ENCODE peak calls at places on chromosomes 7 and 10, in seven cellular contexts. One of them, this sample, is unnamed.

GRCh38 chr7:30136339-30136738 is 1.6 kb downstream of the MTURN start:
- DNase-seq in SK-N-SH: no peak
- DNase-seq in HCT116: no peak
- DNase-seq in GM12878: no peak
- DNase-seq in K562: no peak
- DNase-seq in HepG2: no peak
- DNase-seq in H1: no peak
- DNase-seq in this sample: no peak

GRCh38 chr7:2213551-2214215 is 19.1 kb downstream of the MAD1L1 start:
- DNase-seq in SK-N-SH: no peak
- DNase-seq in HCT116: no peak
- DNase-seq in GM12878: no peak
- DNase-seq in K562: no peak
- DNase-seq in HepG2: no peak
- DNase-seq in H1: no peak
- DNase-seq in this sample: no peak

GRCh38 chr10:28681345-28681763 is 4.0 kb downstream of the BAMBI start:
- DNase-seq in SK-N-SH: peak; percentile 63
- DNase-seq in HCT116: no peak
- DNase-seq in GM12878: no peak
- DNase-seq in K562: no peak
- DNase-seq in HepG2: no peak
- DNase-seq in H1: no peak
- DNase-seq in this sample: peak; percentile 75

GRCh38 chr7:44161371-44161770 is 20.2 kb upstream of the MYL7 start:
- DNase-seq in SK-N-SH: no peak
- DNase-seq in HCT116: no peak
- DNase-seq in GM12878: no peak
- DNase-seq in K562: no peak
- DNase-seq in HepG2: no peak
- DNase-seq in H1: no peak
- DNase-seq in this sample: no peak

GRCh38 chr7:31080112-31080511 is 28.0 kb downstream of the ADCYAP1R1 start:
- DNase-seq in SK-N-SH: no peak
- DNase-seq in HCT116: no peak
- DNase-seq in GM12878: no peak
- DNase-seq in K562: no peak
- DNase-seq in HepG2: no peak
- DNase-seq in H1: no peak
- DNase-seq in this sample: no peak

GRCh38 chr10:33334170-33334838 is at the start of gene NRP1:
- DNase-seq in SK-N-SH: peak; percentile 65
- DNase-seq in HCT116: no peak
- DNase-seq in GM12878: no peak
- DNase-seq in K562: no peak
- DNase-seq in HepG2: no peak
- DNase-seq in H1: no peak
- DNase-seq in this sample: peak; percentile 44

GRCh38 chr7:50799873-50800272 is 17.2 kb upstream of the GRB10 start:
- DNase-seq in SK-N-SH: no peak
- DNase-seq in HCT116: no peak
- DNase-seq in GM12878: no peak
- DNase-seq in K562: no peak
- DNase-seq in HepG2: no peak
- DNase-seq in H1: no peak
- DNase-seq in this sample: no peak

GRCh38 chr10:27108165-27108564 is 7.9 kb upstream of the ANKRD26 start:
- DNase-seq in SK-N-SH: no peak
- DNase-seq in HCT116: no peak
- DNase-seq in GM12878: no peak
- DNase-seq in K562: no peak
- DNase-seq in HepG2: no peak
- DNase-seq in H1: no peak
- DNase-seq in this sample: no peak

GRCh38 chr7:25995893-25996529 is 156.0 kb upstream of the NFE2L3 start:
- DNase-seq in SK-N-SH: no peak
- DNase-seq in HCT116: peak; percentile 18
- DNase-seq in GM12878: no peak
- DNase-seq in K562: no peak
- DNase-seq in HepG2: peak; percentile 32
- DNase-seq in H1: no peak
- DNase-seq in this sample: no peak

GRCh38 chr10:28558923-28559508 is 26.1 kb downstream of the WAC start:
- DNase-seq in SK-N-SH: no peak
- DNase-seq in HCT116: no peak
- DNase-seq in GM12878: no peak
- DNase-seq in K562: no peak
- DNase-seq in HepG2: no peak
- DNase-seq in H1: no peak
- DNase-seq in this sample: no peak

GRCh38 chr10:102604379-102604960 is 39.8 kb upstream of the TRIM8 start:
- DNase-seq in SK-N-SH: no peak
- DNase-seq in HCT116: peak; percentile 86
- DNase-seq in GM12878: no peak
- DNase-seq in K562: peak; percentile 56
- DNase-seq in HepG2: no peak
- DNase-seq in H1: no peak
- DNase-seq in this sample: no peak

GRCh38 chr7:103059471-103059870 is 15.1 kb downstream of the FBXL13 start:
- DNase-seq in SK-N-SH: no peak
- DNase-seq in HCT116: no peak
- DNase-seq in GM12878: no peak
- DNase-seq in K562: no peak
- DNase-seq in HepG2: no peak
- DNase-seq in H1: no peak
- DNase-seq in this sample: no peak

GRCh38 chr7:94330474-94331027 is 64.1 kb upstream of the COL1A2 start:
- DNase-seq in SK-N-SH: no peak
- DNase-seq in HCT116: no peak
- DNase-seq in GM12878: no peak
- DNase-seq in K562: no peak
- DNase-seq in HepG2: no peak
- DNase-seq in H1: no peak
- DNase-seq in this sample: no peak

GRCh38 chr7:116315803-116316202 is 105.5 kb downstream of the TES start:
- DNase-seq in SK-N-SH: no peak
- DNase-seq in HCT116: no peak
- DNase-seq in GM12878: no peak
- DNase-seq in K562: no peak
- DNase-seq in HepG2: no peak
- DNase-seq in H1: no peak
- DNase-seq in this sample: no peak

GRCh38 chr7:116315293-116315692 is 105.0 kb downstream of the TES start:
- DNase-seq in SK-N-SH: no peak
- DNase-seq in HCT116: no peak
- DNase-seq in GM12878: no peak
- DNase-seq in K562: no peak
- DNase-seq in HepG2: no peak
- DNase-seq in H1: no peak
- DNase-seq in this sample: no peak

GRCh38 chr7:116317907-116318306 is 107.6 kb downstream of the TES start:
- DNase-seq in SK-N-SH: no peak
- DNase-seq in HCT116: no peak
- DNase-seq in GM12878: no peak
- DNase-seq in K562: no peak
- DNase-seq in HepG2: no peak
- DNase-seq in H1: no peak
- DNase-seq in this sample: no peak

GRCh38 chr7:116311816-116312471 is 101.6 kb downstream of the TES start:
- DNase-seq in SK-N-SH: no peak
- DNase-seq in HCT116: no peak
- DNase-seq in GM12878: no peak
- DNase-seq in K562: no peak
- DNase-seq in HepG2: no peak
- DNase-seq in H1: no peak
- DNase-seq in this sample: no peak

DNA sequence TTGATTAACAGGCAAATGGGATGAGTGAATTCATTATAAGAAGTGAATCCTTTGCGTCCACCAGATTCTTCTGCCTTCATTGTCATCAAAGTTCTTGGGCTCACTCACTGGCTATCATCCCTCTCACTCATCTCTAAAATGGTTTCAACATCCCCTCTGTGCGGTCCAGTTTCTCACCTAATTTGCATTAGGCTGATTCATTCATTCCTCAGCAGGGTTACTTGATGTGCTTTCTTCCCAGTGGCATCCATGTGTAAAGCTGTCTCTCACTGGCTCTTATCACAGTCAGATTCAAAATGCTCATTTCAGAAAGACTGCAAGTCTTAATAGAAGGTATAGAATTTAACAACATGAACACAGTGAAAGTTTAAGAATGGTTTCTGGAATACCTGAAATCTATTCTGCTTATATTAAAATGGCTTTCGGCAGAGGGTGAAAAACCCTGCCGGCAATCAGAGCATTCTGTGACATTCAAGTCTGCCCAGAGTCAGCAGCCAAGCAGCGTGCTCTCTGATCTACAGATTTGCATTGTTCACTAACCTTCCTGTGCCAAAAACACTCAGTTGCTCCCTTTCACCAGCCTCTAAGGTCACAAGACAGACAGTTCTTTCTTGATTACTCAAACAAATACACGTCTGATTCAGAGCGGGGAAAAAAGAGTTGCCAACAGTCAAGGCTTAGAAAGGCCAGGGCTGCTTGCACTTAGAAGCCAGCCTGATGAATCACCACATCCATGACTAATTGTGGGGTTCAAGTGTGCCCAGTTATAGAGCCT is 106.7 kb downstream of the TES start:
- DNase-seq in SK-N-SH: no peak
- DNase-seq in HCT116: peak; percentile 99
- DNase-seq in GM12878: peak; percentile 77
- DNase-seq in K562: no peak
- DNase-seq in HepG2: peak; percentile 54
- DNase-seq in H1: no peak
- DNase-seq in this sample: peak; percentile 9
- TF ChIP-seq JUND in SK-N-SH: peak; percentile 100
- TF ChIP-seq JUND in HCT116: peak; percentile 97
- TF ChIP-seq JUND in GM12878: no peak
- TF ChIP-seq JUND in K562: no peak
- TF ChIP-seq JUND in HepG2: no peak
- TF ChIP-seq JUND in H1: no peak
- TF ChIP-seq JUND in this sample: no peak

GRCh38 chr10:12212454-12212853 is 16.5 kb downstream of the CDC123 start:
- DNase-seq in SK-N-SH: no peak
- DNase-seq in HCT116: no peak
- DNase-seq in GM12878: no peak
- DNase-seq in K562: no peak
- DNase-seq in HepG2: no peak
- DNase-seq in H1: no peak
- DNase-seq in this sample: peak; percentile 73

GRCh38 chr10:12214093-12214492 is 18.1 kb downstream of the CDC123 start:
- DNase-seq in SK-N-SH: no peak
- DNase-seq in HCT116: no peak
- DNase-seq in GM12878: no peak
- DNase-seq in K562: no peak
- DNase-seq in HepG2: no peak
- DNase-seq in H1: no peak
- DNase-seq in this sample: no peak

DNA sequence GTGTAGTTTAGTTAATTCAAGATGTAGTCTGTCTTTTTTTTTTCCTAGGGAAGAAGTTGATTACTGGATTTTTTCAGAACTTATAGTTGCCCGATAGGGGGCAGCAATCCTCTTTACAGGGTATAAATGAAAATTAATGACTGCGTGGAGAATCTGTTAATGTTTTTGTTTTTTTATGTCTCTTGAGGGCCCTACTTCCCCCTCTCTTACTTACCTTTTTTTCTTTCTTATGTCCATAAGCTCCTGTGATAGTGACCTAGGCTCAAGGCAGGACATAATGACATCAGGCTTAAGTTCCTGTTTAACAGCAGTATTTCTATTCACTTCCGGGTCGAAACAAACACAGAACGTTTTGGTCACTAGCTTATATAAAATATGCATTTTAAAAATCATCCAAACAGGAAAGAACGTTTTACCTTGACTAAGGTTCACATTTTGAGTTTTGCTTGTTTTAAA is 18.8 kb downstream of the CDC123 start:
- DNase-seq in SK-N-SH: peak; percentile 47
- DNase-seq in HCT116: no peak
- DNase-seq in GM12878: no peak
- DNase-seq in K562: peak; percentile 72
- DNase-seq in HepG2: peak; percentile 39
- DNase-seq in H1: no peak
- DNase-seq in this sample: no peak
- TF ChIP-seq JUND in SK-N-SH: no peak
- TF ChIP-seq JUND in HCT116: no peak
- TF ChIP-seq JUND in GM12878: no peak
- TF ChIP-seq JUND in K562: no peak
- TF ChIP-seq JUND in HepG2: no peak
- TF ChIP-seq JUND in H1: no peak
- TF ChIP-seq JUND in this sample: no peak

GRCh38 chr7:4734587-4735365 is 40.6 kb upstream of the AP5Z1 start:
- DNase-seq in SK-N-SH: no peak
- DNase-seq in HCT116: no peak
- DNase-seq in GM12878: no peak
- DNase-seq in K562: no peak
- DNase-seq in HepG2: no peak
- DNase-seq in H1: no peak
- DNase-seq in this sample: no peak
- TF ChIP-seq JUND in SK-N-SH: no peak
- TF ChIP-seq JUND in HCT116: no peak
- TF ChIP-seq JUND in GM12878: no peak
- TF ChIP-seq JUND in K562: no peak
- TF ChIP-seq JUND in HepG2: no peak
- TF ChIP-seq JUND in H1: no peak
- TF ChIP-seq JUND in this sample: no peak

GRCh38 chr10:6473901-6474370 is 106.1 kb downstream of the PRKCQ start:
- DNase-seq in SK-N-SH: no peak
- DNase-seq in HCT116: no peak
- DNase-seq in GM12878: peak; percentile 11
- DNase-seq in K562: peak; percentile 45
- DNase-seq in HepG2: no peak
- DNase-seq in H1: no peak
- DNase-seq in this sample: no peak

GRCh38 chr10:6469661-6470060 is 110.4 kb downstream of the PRKCQ start:
- DNase-seq in SK-N-SH: no peak
- DNase-seq in HCT116: no peak
- DNase-seq in GM12878: no peak
- DNase-seq in K562: no peak
- DNase-seq in HepG2: no peak
- DNase-seq in H1: no peak
- DNase-seq in this sample: no peak

GRCh38 chr10:6470894-6471618 is 109.0 kb downstream of the PRKCQ start:
- DNase-seq in SK-N-SH: no peak
- DNase-seq in HCT116: no peak
- DNase-seq in GM12878: no peak
- DNase-seq in K562: peak; percentile 11
- DNase-seq in HepG2: no peak
- DNase-seq in H1: no peak
- DNase-seq in this sample: no peak

GRCh38 chr10:6476989-6477388 is 103.1 kb downstream of the PRKCQ start:
- DNase-seq in SK-N-SH: no peak
- DNase-seq in HCT116: no peak
- DNase-seq in GM12878: no peak
- DNase-seq in K562: no peak
- DNase-seq in HepG2: no peak
- DNase-seq in H1: no peak
- DNase-seq in this sample: no peak

DNA sequence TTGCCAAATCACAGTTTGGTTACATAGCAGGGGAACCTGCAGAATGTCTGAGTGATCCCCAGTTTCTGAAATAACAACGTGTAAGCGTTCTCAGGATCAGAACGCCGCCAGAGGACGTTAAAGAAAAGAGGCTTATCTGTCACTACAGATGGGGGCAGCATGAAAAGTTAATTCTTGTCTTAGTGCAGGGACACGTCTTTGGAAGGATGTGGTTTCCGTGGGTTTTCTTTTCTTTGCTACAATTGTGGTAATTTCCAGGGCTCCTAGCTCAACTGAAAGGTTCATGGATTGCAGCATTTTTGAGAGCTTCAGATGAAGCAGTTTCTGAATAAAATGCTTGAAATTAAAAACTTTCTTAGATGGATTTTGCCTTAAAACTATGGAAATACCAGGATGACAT is 106.6 kb downstream of the PRKCQ start:
- DNase-seq in SK-N-SH: no peak
- DNase-seq in HCT116: no peak
- DNase-seq in GM12878: no peak
- DNase-seq in K562: peak; percentile 92
- DNase-seq in HepG2: no peak
- DNase-seq in H1: no peak
- DNase-seq in this sample: no peak
- TF ChIP-seq JUND in SK-N-SH: no peak
- TF ChIP-seq JUND in HCT116: no peak
- TF ChIP-seq JUND in GM12878: no peak
- TF ChIP-seq JUND in K562: peak; percentile 8
- TF ChIP-seq JUND in HepG2: no peak
- TF ChIP-seq JUND in H1: no peak
- TF ChIP-seq JUND in this sample: no peak